ENCODE peak calls at places on chromosomes 2 and 18, in eight cellular contexts. K is EL; N is tibial artery; J is activated naive CD4-positive, alpha-beta T cell treated with Interleukin-2 at 50 U/mL for 16 hours; X is bronchial epithelial cell; O is T-helper 9 cell; Y is glutamatergic neuron; P is brain microvascular endothelial cell. U is an unnamed sample.

GRCh38 chr2:72527424-72527823 is 298.4 kb downstream of the EXOC6B start:
- DNase-seq in J (no peak), N (no peak), X (no peak), O (no peak), P (no peak), Y (no peak), K (no peak), U (no peak)

GRCh38 chr2:121567957-121568409 is 37.3 kb downstream of the RNU4ATAC start:
- DNase-seq in P (peak; percentile 58), N (no peak), J (no peak), K (peak; percentile 15), X (no peak), Y (no peak), O (no peak), U (no peak)

GRCh38 chr18:74817576-74817975 is 219.9 kb downstream of the ZNF407 start:
- DNase-seq in O (no peak), N (no peak), K (no peak), P (no peak), J (no peak), X (no peak), Y (no peak), U (no peak)

GRCh38 chr2:151056870-151057269 is 204.8 kb downstream of the RBM43 start:
- DNase-seq in J (no peak), P (no peak), X (peak; percentile 88), O (no peak), K (no peak), N (no peak), Y (no peak), U (no peak)

GRCh38 chr2:186060744-186061143 is 322.1 kb downstream of the FSIP2 start:
- DNase-seq in Y (no peak), P (no peak), N (no peak), X (peak; percentile 8), K (no peak), J (no peak), O (no peak), U (no peak)

GRCh38 chr18:4450065-4450676 is 4.9 kb downstream of the DLGAP1 start:
- DNase-seq in K (no peak), P (no peak), Y (no peak), N (no peak), X (no peak), O (no peak), J (no peak), U (no peak)

GRCh38 chr2:9250498-9251153 is 44.0 kb downstream of the ASAP2 start:
- DNase-seq in P (no peak), O (no peak), X (peak; percentile 61), N (no peak), J (no peak), Y (no peak), K (peak; percentile 30), U (no peak)

GRCh38 chr2:107775791-107776190 is 50.9 kb upstream of the RGPD4 start:
- DNase-seq in N (no peak), P (no peak), O (no peak), X (peak; percentile 51), K (no peak), J (no peak), Y (no peak), U (no peak)

GRCh38 chr2:3605013-3605961 is 10.4 kb downstream of the COLEC11 start:
- DNase-seq in P (no peak), N (peak; percentile 55), O (peak; percentile 24), X (no peak), K (no peak), J (peak; percentile 48), Y (no peak), U (peak; percentile 52)

GRCh38 chr2:239688098-239688497 is 287.3 kb upstream of the HDAC4 start:
- DNase-seq in O (no peak), Y (no peak), X (no peak), K (no peak), J (no peak), P (no peak), N (peak; percentile 34), U (no peak)

GRCh38 chr2:23639406-23639982 is 254.5 kb downstream of the KLHL29 start:
- DNase-seq in X (no peak), K (no peak), O (no peak), P (no peak), N (no peak), J (no peak), Y (no peak), U (no peak)

GRCh38 chr2:189302274-189302948 is 122.8 kb upstream of the COL5A2 start:
- DNase-seq in N (no peak), P (peak; percentile 20), X (peak; percentile 85), J (no peak), Y (no peak), K (peak; percentile 21), O (no peak), U (peak; percentile 20)

GRCh38 chr2:46258937-46259781 is 38.0 kb upstream of the EPAS1 start:
- DNase-seq in Y (no peak), O (no peak), P (no peak), X (no peak), K (no peak), J (no peak), N (no peak), U (no peak)

GRCh38 chr18:72086421-72086820 is 457.7 kb downstream of the CBLN2 start:
- DNase-seq in Y (no peak), N (no peak), P (no peak), O (no peak), K (no peak), X (peak; percentile 8), J (no peak), U (peak; percentile 14)

GRCh38 chr18:42068030-42068429 is 113.0 kb downstream of the PIK3C3 start:
- DNase-seq in K (no peak), P (no peak), X (no peak), O (no peak), J (no peak), N (no peak), Y (no peak), U (no peak)

GRCh38 chr2:208570851-208571763 is 164.5 kb downstream of the PTH2R start:
- DNase-seq in O (no peak), J (no peak), K (no peak), Y (no peak), P (no peak), N (no peak), X (no peak), U (no peak)

U was measured in LoVo.